ENCODE peak calls at places on chromosome 6, in ten cellular contexts. One of them, this sample, is unnamed.

GRCh38 chr6:27591660-27592059 is 118.8 kb upstream of the ZNF184 start:
- DNase-seq in HCT116: no peak
- DNase-seq in HL-60: no peak
- DNase-seq in Panc1: peak; percentile 89
- DNase-seq in endothelial cell of umbilical vein: peak; percentile 32
- DNase-seq in transverse colon: no peak
- DNase-seq in stomach: no peak
- DNase-seq in breast epithelium: no peak
- DNase-seq in spleen: no peak
- DNase-seq in esophagus muscularis mucosa: no peak
- DNase-seq in this sample: peak; percentile 79

GRCh38 chr6:37110455-37111155 is 59.3 kb upstream of the PIM1 start:
- DNase-seq in HCT116: no peak
- DNase-seq in HL-60: no peak
- DNase-seq in Panc1: no peak
- DNase-seq in endothelial cell of umbilical vein: no peak
- DNase-seq in transverse colon: no peak
- DNase-seq in stomach: no peak
- DNase-seq in breast epithelium: no peak
- DNase-seq in spleen: no peak
- DNase-seq in esophagus muscularis mucosa: no peak
- DNase-seq in this sample: no peak

GRCh38 chr6:449486-450419 is 58.2 kb downstream of the IRF4 start:
- DNase-seq in HCT116: no peak
- DNase-seq in HL-60: no peak
- DNase-seq in Panc1: no peak
- DNase-seq in endothelial cell of umbilical vein: no peak
- DNase-seq in transverse colon: no peak
- DNase-seq in stomach: no peak
- DNase-seq in breast epithelium: no peak
- DNase-seq in spleen: peak; percentile 71
- DNase-seq in esophagus muscularis mucosa: no peak
- DNase-seq in this sample: no peak

GRCh38 chr6:24680582-24680981 is 13.7 kb downstream of the ACOT13 start:
- DNase-seq in HCT116: no peak
- DNase-seq in HL-60: no peak
- DNase-seq in Panc1: no peak
- DNase-seq in endothelial cell of umbilical vein: no peak
- DNase-seq in transverse colon: no peak
- DNase-seq in stomach: no peak
- DNase-seq in breast epithelium: no peak
- DNase-seq in spleen: no peak
- DNase-seq in esophagus muscularis mucosa: no peak
- DNase-seq in this sample: no peak

GRCh38 chr6:2732503-2733089 is 18.1 kb downstream of the MYLK4 start:
- DNase-seq in HCT116: no peak
- DNase-seq in HL-60: no peak
- DNase-seq in Panc1: no peak
- DNase-seq in endothelial cell of umbilical vein: no peak
- DNase-seq in transverse colon: no peak
- DNase-seq in stomach: peak; percentile 31
- DNase-seq in breast epithelium: no peak
- DNase-seq in spleen: no peak
- DNase-seq in esophagus muscularis mucosa: no peak
- DNase-seq in this sample: no peak

GRCh38 chr6:38151580-38152500 is 332.3 kb downstream of the ZFAND3 start:
- DNase-seq in HCT116: no peak
- DNase-seq in HL-60: no peak
- DNase-seq in Panc1: no peak
- DNase-seq in endothelial cell of umbilical vein: no peak
- DNase-seq in transverse colon: no peak
- DNase-seq in stomach: no peak
- DNase-seq in breast epithelium: no peak
- DNase-seq in spleen: no peak
- DNase-seq in esophagus muscularis mucosa: no peak
- DNase-seq in this sample: no peak

GRCh38 chr6:6781172-6781876 is 192.8 kb downstream of the LY86 start:
- DNase-seq in HCT116: peak; percentile 68
- DNase-seq in HL-60: no peak
- DNase-seq in Panc1: no peak
- DNase-seq in endothelial cell of umbilical vein: no peak
- DNase-seq in transverse colon: no peak
- DNase-seq in stomach: no peak
- DNase-seq in breast epithelium: no peak
- DNase-seq in spleen: no peak
- DNase-seq in esophagus muscularis mucosa: no peak
- DNase-seq in this sample: no peak

GRCh38 chr6:2819891-2820814 is 21.5 kb downstream of the SERPINB1 start:
- DNase-seq in HCT116: no peak
- DNase-seq in HL-60: no peak
- DNase-seq in Panc1: no peak
- DNase-seq in endothelial cell of umbilical vein: peak; percentile 87
- DNase-seq in transverse colon: no peak
- DNase-seq in stomach: no peak
- DNase-seq in breast epithelium: no peak
- DNase-seq in spleen: no peak
- DNase-seq in esophagus muscularis mucosa: peak; percentile 31
- DNase-seq in this sample: no peak

DNA sequence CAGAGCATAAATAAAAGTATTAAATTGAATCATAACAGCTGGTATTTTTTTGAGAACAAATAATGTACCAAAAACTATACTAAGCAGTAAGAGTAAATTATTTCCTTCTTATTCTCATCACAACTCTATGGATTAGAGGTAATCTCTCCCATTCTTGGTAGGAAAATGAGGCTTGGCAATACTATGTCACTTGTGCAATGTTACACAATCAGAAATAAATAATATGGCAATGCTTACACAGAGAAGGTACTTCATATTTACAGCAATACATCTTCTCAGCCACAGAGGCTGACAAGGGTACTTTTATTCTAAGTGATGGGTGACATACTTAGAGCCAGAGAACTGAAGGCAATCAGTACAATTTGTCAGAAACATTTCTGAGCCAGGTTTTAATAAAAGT is 3.9 kb downstream of the DST start:
- DNase-seq in HCT116: no peak
- DNase-seq in HL-60: no peak
- DNase-seq in Panc1: no peak
- DNase-seq in endothelial cell of umbilical vein: no peak
- DNase-seq in transverse colon: no peak
- DNase-seq in stomach: no peak
- DNase-seq in breast epithelium: no peak
- DNase-seq in spleen: no peak
- DNase-seq in esophagus muscularis mucosa: no peak
- DNase-seq in this sample: no peak
- H3K4me3 ChIP-seq in HCT116: no peak overlapping the region
- H3K4me3 ChIP-seq in HL-60: no peak overlapping the region
- H3K4me3 ChIP-seq in Panc1: no peak overlapping the region
- H3K4me3 ChIP-seq in endothelial cell of umbilical vein: no peak overlapping the region
- H3K4me3 ChIP-seq in transverse colon: no peak overlapping the region
- H3K4me3 ChIP-seq in stomach: no peak overlapping the region
- H3K4me3 ChIP-seq in breast epithelium: no peak overlapping the region
- H3K4me3 ChIP-seq in spleen: no peak overlapping the region
- H3K4me3 ChIP-seq in esophagus muscularis mucosa: no peak overlapping the region
- H3K4me3 ChIP-seq in this sample: no peak overlapping the region

DNA sequence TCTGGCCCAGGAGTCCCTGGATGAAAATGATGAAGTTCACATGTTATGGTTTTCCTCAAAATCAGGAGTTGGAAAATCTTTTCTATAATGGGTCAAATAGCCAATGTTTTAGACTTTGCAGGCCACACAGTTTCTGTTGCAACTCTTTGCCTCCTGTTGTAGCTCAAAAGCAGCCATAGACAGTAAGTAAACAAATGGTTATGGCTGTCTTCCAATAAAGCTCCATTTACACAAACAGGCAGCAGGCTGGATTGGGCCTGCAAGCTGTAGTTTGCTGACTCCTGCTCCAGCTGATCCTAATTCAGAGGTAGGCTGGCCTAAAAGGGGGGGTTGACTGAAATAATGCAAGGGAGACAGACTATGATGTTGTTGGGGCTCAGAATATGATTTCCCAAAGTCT is 33.0 kb downstream of the METTL24 start:
- DNase-seq in HCT116: no peak
- DNase-seq in HL-60: no peak
- DNase-seq in Panc1: no peak
- DNase-seq in endothelial cell of umbilical vein: no peak
- DNase-seq in transverse colon: peak; percentile 21
- DNase-seq in stomach: no peak
- DNase-seq in breast epithelium: no peak
- DNase-seq in spleen: no peak
- DNase-seq in esophagus muscularis mucosa: no peak
- DNase-seq in this sample: no peak
- TF ChIP-seq POLR2AphosphoS5 in HCT116: no peak
- TF ChIP-seq POLR2AphosphoS5 in HL-60: no peak
- TF ChIP-seq POLR2AphosphoS5 in Panc1: no peak
- TF ChIP-seq POLR2AphosphoS5 in endothelial cell of umbilical vein: no peak
- TF ChIP-seq POLR2AphosphoS5 in transverse colon: peak; percentile 79
- TF ChIP-seq POLR2AphosphoS5 in stomach: peak; percentile 64
- TF ChIP-seq POLR2AphosphoS5 in breast epithelium: no peak
- TF ChIP-seq POLR2AphosphoS5 in spleen: no peak
- TF ChIP-seq POLR2AphosphoS5 in esophagus muscularis mucosa: no peak
- TF ChIP-seq POLR2AphosphoS5 in this sample: no peak

GRCh38 chr6:42784739-42785498 is 3.1 kb downstream of the BICRAL start:
- DNase-seq in HCT116: no peak
- DNase-seq in HL-60: no peak
- DNase-seq in Panc1: no peak
- DNase-seq in endothelial cell of umbilical vein: no peak
- DNase-seq in transverse colon: no peak
- DNase-seq in stomach: no peak
- DNase-seq in breast epithelium: no peak
- DNase-seq in spleen: peak; percentile 74
- DNase-seq in esophagus muscularis mucosa: no peak
- DNase-seq in this sample: no peak
- H3K4me3 ChIP-seq in HCT116: no peak overlapping the region
- H3K4me3 ChIP-seq in HL-60: peak overlapping the region; percentile 6
- H3K4me3 ChIP-seq in Panc1: peak overlapping the region; percentile 65
- H3K4me3 ChIP-seq in endothelial cell of umbilical vein: peak overlapping the region; percentile 87
- H3K4me3 ChIP-seq in transverse colon: peak overlapping the region; percentile 80
- H3K4me3 ChIP-seq in stomach: peak overlapping the region; percentile 97
- H3K4me3 ChIP-seq in breast epithelium: peak overlapping the region; percentile 92
- H3K4me3 ChIP-seq in spleen: peak overlapping the region; percentile 71
- H3K4me3 ChIP-seq in esophagus muscularis mucosa: peak overlapping the region; percentile 98
- H3K4me3 ChIP-seq in this sample: peak overlapping the region; percentile 68

GRCh38 chr6:108951351-108951953 is 103.2 kb downstream of the ARMC2 start:
- DNase-seq in HCT116: no peak
- DNase-seq in HL-60: no peak
- DNase-seq in Panc1: no peak
- DNase-seq in endothelial cell of umbilical vein: no peak
- DNase-seq in transverse colon: peak; percentile 63
- DNase-seq in stomach: no peak
- DNase-seq in breast epithelium: peak; percentile 52
- DNase-seq in spleen: no peak
- DNase-seq in esophagus muscularis mucosa: peak; percentile 75
- DNase-seq in this sample: no peak
- TF ChIP-seq POLR2AphosphoS5 in HCT116: no peak
- TF ChIP-seq POLR2AphosphoS5 in HL-60: no peak
- TF ChIP-seq POLR2AphosphoS5 in Panc1: no peak
- TF ChIP-seq POLR2AphosphoS5 in endothelial cell of umbilical vein: no peak
- TF ChIP-seq POLR2AphosphoS5 in transverse colon: no peak
- TF ChIP-seq POLR2AphosphoS5 in stomach: no peak
- TF ChIP-seq POLR2AphosphoS5 in breast epithelium: no peak
- TF ChIP-seq POLR2AphosphoS5 in spleen: no peak
- TF ChIP-seq POLR2AphosphoS5 in esophagus muscularis mucosa: no peak
- TF ChIP-seq POLR2AphosphoS5 in this sample: no peak

DNA sequence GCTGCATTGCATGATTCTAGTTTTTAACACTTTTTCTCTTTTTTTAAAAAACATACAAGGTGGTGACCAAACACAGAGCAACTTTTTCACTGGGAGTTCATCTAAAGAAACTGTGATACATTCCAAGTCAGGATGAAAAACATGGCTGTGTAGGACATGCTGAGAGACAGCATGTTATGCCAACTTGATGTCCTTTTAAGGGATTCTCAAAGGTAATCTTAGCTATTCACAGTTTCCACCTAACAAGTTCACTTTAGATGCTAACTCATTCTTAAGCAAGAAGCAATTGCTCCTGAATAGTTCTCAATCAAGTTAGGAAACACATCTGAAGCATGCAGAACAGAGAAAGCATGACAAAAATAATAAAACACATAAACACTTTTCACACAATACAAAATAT is 3.3 kb downstream of the ASCC3 start:
- DNase-seq in HCT116: no peak
- DNase-seq in HL-60: no peak
- DNase-seq in Panc1: no peak
- DNase-seq in endothelial cell of umbilical vein: no peak
- DNase-seq in transverse colon: no peak
- DNase-seq in stomach: no peak
- DNase-seq in breast epithelium: no peak
- DNase-seq in spleen: no peak
- DNase-seq in esophagus muscularis mucosa: no peak
- DNase-seq in this sample: peak; percentile 37
- H3K4me3 ChIP-seq in HCT116: no peak overlapping the region
- H3K4me3 ChIP-seq in HL-60: no peak overlapping the region
- H3K4me3 ChIP-seq in Panc1: no peak overlapping the region
- H3K4me3 ChIP-seq in endothelial cell of umbilical vein: no peak overlapping the region
- H3K4me3 ChIP-seq in transverse colon: no peak overlapping the region
- H3K4me3 ChIP-seq in stomach: no peak overlapping the region
- H3K4me3 ChIP-seq in breast epithelium: no peak overlapping the region
- H3K4me3 ChIP-seq in spleen: no peak overlapping the region
- H3K4me3 ChIP-seq in esophagus muscularis mucosa: no peak overlapping the region
- H3K4me3 ChIP-seq in this sample: peak overlapping the region; percentile 74

DNA sequence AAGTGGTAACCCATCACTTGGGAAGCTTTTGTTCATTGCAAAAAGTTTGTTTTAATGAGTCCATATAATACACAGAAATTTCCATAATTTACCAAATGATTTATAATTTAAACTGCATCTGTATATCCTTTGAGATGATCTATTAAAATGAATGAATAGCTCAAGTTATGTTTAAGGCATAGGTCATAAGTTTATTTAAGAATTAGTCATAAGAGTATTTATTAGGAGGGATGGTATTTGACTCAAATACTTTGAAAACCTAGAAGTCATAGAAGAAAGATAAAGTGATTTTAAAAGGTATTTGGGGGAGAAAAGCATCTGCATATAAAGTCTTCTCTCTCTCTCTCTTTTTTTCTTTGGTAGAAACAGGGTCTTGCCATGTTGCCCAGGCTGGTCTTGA is 388.5 kb downstream of the CDKAL1 start:
- DNase-seq in HCT116: no peak
- DNase-seq in HL-60: no peak
- DNase-seq in Panc1: no peak
- DNase-seq in endothelial cell of umbilical vein: no peak
- DNase-seq in transverse colon: no peak
- DNase-seq in stomach: no peak
- DNase-seq in breast epithelium: no peak
- DNase-seq in spleen: no peak
- DNase-seq in esophagus muscularis mucosa: no peak
- DNase-seq in this sample: no peak
- TF ChIP-seq POLR2AphosphoS5 in HCT116: no peak
- TF ChIP-seq POLR2AphosphoS5 in HL-60: no peak
- TF ChIP-seq POLR2AphosphoS5 in Panc1: no peak
- TF ChIP-seq POLR2AphosphoS5 in endothelial cell of umbilical vein: no peak
- TF ChIP-seq POLR2AphosphoS5 in transverse colon: no peak
- TF ChIP-seq POLR2AphosphoS5 in stomach: no peak
- TF ChIP-seq POLR2AphosphoS5 in breast epithelium: no peak
- TF ChIP-seq POLR2AphosphoS5 in spleen: no peak
- TF ChIP-seq POLR2AphosphoS5 in esophagus muscularis mucosa: no peak
- TF ChIP-seq POLR2AphosphoS5 in this sample: no peak

DNA sequence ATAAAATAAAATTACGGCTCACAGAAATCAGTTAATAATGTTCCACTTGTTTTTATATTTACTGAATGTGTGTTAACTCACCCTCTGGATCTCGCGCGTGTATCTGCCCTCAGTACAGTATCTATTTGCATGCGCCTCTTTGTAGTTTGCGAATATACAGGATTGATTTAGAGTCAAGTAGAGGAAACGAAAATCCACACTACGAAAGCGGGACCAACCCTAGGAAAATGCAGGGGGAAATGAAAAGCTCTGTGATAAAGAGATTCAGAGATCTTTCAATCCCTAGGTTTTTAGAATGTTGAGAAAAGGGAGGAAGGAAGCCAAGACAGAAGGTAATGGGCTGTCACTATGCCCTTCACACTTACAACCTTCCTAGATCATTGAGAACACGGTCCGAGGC is 928 bp upstream of the FUT9 start:
- DNase-seq in HCT116: no peak
- DNase-seq in HL-60: no peak
- DNase-seq in Panc1: no peak
- DNase-seq in endothelial cell of umbilical vein: no peak
- DNase-seq in transverse colon: no peak
- DNase-seq in stomach: no peak
- DNase-seq in breast epithelium: no peak
- DNase-seq in spleen: no peak
- DNase-seq in esophagus muscularis mucosa: no peak
- DNase-seq in this sample: peak; percentile 7
- H3K4me3 ChIP-seq in HCT116: no peak overlapping the region
- H3K4me3 ChIP-seq in HL-60: no peak overlapping the region
- H3K4me3 ChIP-seq in Panc1: peak overlapping the region; percentile 20
- H3K4me3 ChIP-seq in endothelial cell of umbilical vein: no peak overlapping the region
- H3K4me3 ChIP-seq in transverse colon: no peak overlapping the region
- H3K4me3 ChIP-seq in stomach: peak overlapping the region; percentile 44
- H3K4me3 ChIP-seq in breast epithelium: no peak overlapping the region
- H3K4me3 ChIP-seq in spleen: no peak overlapping the region
- H3K4me3 ChIP-seq in esophagus muscularis mucosa: no peak overlapping the region
- H3K4me3 ChIP-seq in this sample: peak overlapping the region; percentile 73

This sample was measured in GM23338.